ENCODE peak calls at places on chromosomes 3 and 15, in five cellular contexts. Q, X, G, K and L are unnamed samples.

GRCh38 chr3:128481438-128481942 is 11.5 kb downstream of the GATA2 start:
- DNase-seq in X (no peak), G (no peak), Q (no peak), K (no peak), L (no peak)

GRCh38 chr15:26352406-26352805 is 420.5 kb downstream of the GABRB3 start:
- DNase-seq in X (no peak), Q (no peak), K (no peak), G (no peak), L (no peak)

GRCh38 chr3:124393340-124393739 is 336.9 kb upstream of the UMPS start:
- DNase-seq in Q (no peak), K (no peak), G (no peak), X (no peak), L (no peak)

GRCh38 chr3:113606539-113607218 is 74.3 kb downstream of the SIDT1 start:
- DNase-seq in Q (no peak), X (peak; percentile 59), G (no peak), K (peak; percentile 8), L (no peak)

GRCh38 chr3:37074178-37074577 is 80.9 kb downstream of the MLH1 start:
- DNase-seq in G (peak; percentile 46), K (no peak), Q (no peak), X (no peak), L (no peak)

GRCh38 chr15:70154440-70155347 is 57.0 kb upstream of the TLE3 start:
- DNase-seq in K (no peak), Q (peak; percentile 38), G (no peak), X (no peak), L (no peak)

GRCh38 chr15:66864871-66865281 is 162.8 kb downstream of the SMAD6 start:
- DNase-seq in X (peak; percentile 36), Q (no peak), G (no peak), K (no peak), L (peak; percentile 15)

GRCh38 chr3:72891053-72891855 is 3.4 kb downstream of the GXYLT2 start:
- DNase-seq in Q (no peak), X (no peak), G (peak; percentile 77), K (no peak), L (peak; percentile 31)

GRCh38 chr3:45145681-45146614 is at the start of gene CDCP1:
- DNase-seq in X (no peak), K (no peak), G (peak; percentile 74), Q (peak; percentile 77), L (peak; percentile 83)

GRCh38 chr3:32143849-32144757 is 37.7 kb downstream of the GPD1L start:
- DNase-seq in X (no peak), Q (peak; percentile 58), K (peak; percentile 4), G (peak; percentile 82), L (peak; percentile 76)

GRCh38 chr3:115397433-115397832 is 225.9 kb upstream of the GAP43 start:
- DNase-seq in G (peak; percentile 8), Q (no peak), K (no peak), X (no peak), L (no peak)

GRCh38 chr15:93619597-93619996 is 530.6 kb upstream of the RGMA start:
- DNase-seq in K (no peak), Q (no peak), X (no peak), G (no peak), L (no peak)

GRCh38 chr15:65386886-65387285 is 9.1 kb upstream of the IGDCC3 start:
- DNase-seq in Q (no peak), X (no peak), K (no peak), G (no peak), L (no peak)

GRCh38 chr15:41881925-41882688 is 11.7 kb downstream of the SPTBN5 start:
- DNase-seq in K (no peak), G (no peak), Q (peak; percentile 68), X (no peak), L (peak; percentile 45)

GRCh38 chr15:40959331-40960141 is 6.3 kb downstream of the CHAC1 start:
- DNase-seq in G (no peak), K (no peak), X (no peak), Q (peak; percentile 56), L (no peak)

GRCh38 chr15:27627623-27628022 is 471.5 kb downstream of the OCA2 start:
- DNase-seq in G (no peak), X (no peak), K (no peak), Q (no peak), L (no peak)

GRCh38 chr3:54870423-54870822 is 57.4 kb downstream of the LRTM1 start:
- DNase-seq in G (peak; percentile 69), X (no peak), K (no peak), Q (no peak), L (no peak)

GRCh38 chr15:29127506-29128430 is 141.9 kb downstream of the NSMCE3 start:
- DNase-seq in G (no peak), K (no peak), Q (no peak), X (no peak), L (no peak)

GRCh38 chr15:80967451-80967850 is 22.2 kb downstream of the MESD start:
- DNase-seq in G (no peak), Q (peak; percentile 91), X (peak; percentile 20), K (no peak), L (no peak)

GRCh38 chr15:80549712-80550111 is 145.4 kb upstream of the ABHD17C start:
- DNase-seq in X (no peak), G (peak; percentile 12), Q (no peak), K (no peak), L (no peak)